ENCODE peak calls at places on chromosome 12, in six cellular contexts. K is putamen, T is GDM1, M is NCI-H1105, A is heart left ventricle, W is A172. J is an unnamed sample.

GRCh38 chr12:48350249-48351021 is at the start of gene ZNF641:
- DNase-seq in M (peak; percentile 75), W (peak; percentile 37), A (peak; percentile 91), T (no peak), K (peak; percentile 88), J (peak; percentile 72)

GRCh38 chr12:106138646-106139421 is at the start of gene NUAK1:
- DNase-seq in K (peak; percentile 86), W (peak; percentile 66), M (peak; percentile 94), T (no peak), A (peak; percentile 87), J (peak; percentile 34)

GRCh38 chr12:110100315-110100970 is 23.7 kb upstream of the IFT81 start:
- DNase-seq in T (peak; percentile 74), A (peak; percentile 66), W (peak; percentile 46), K (peak; percentile 78), M (peak; percentile 62), J (peak; percentile 70)

GRCh38 chr12:8057839-8058238 is 8.3 kb downstream of the C3AR1 start:
- DNase-seq in M (no peak), W (no peak), T (no peak), K (no peak), A (no peak), J (no peak)

GRCh38 chr12:109939504-109939903 is 39.4 kb downstream of the TCHP start:
- DNase-seq in K (no peak), A (no peak), M (no peak), T (no peak), W (no peak), J (no peak)

GRCh38 chr12:49470986-49471385 is 67.8 kb upstream of the KCNH3 start:
- DNase-seq in T (no peak), M (no peak), W (no peak), A (no peak), K (no peak), J (no peak)

GRCh38 chr12:103742349-103742784 is 98.7 kb downstream of the NT5DC3 start:
- DNase-seq in A (peak; percentile 28), T (no peak), M (peak; percentile 92), W (peak; percentile 19), K (peak; percentile 8), J (no peak)

GRCh38 chr12:62032838-62033237 is 227.4 kb upstream of the USP15 start:
- DNase-seq in A (no peak), K (no peak), M (no peak), T (no peak), W (no peak), J (no peak)

GRCh38 chr12:130495156-130495555 is 157.5 kb downstream of the PIWIL1 start:
- DNase-seq in T (no peak), W (no peak), M (no peak), A (no peak), K (no peak), J (no peak)